ENCODE peak calls at places on chromosomes 6 and 20, in four cellular contexts. One of them, this sample, is unnamed.

GRCh38 chr6:32980488-32981038 is 12.2 kb downstream of the BRD2 start:
- DNase-seq in cardiac fibroblast: no peak
- DNase-seq in psoas muscle: no peak
- DNase-seq in GM06990: no peak
- DNase-seq in this sample: no peak

GRCh38 chr6:17877196-17877889 is 110.1 kb downstream of the KIF13A start:
- DNase-seq in GM06990: no peak
- DNase-seq in cardiac fibroblast: peak
- DNase-seq in psoas muscle: no peak
- DNase-seq in this sample: no peak

GRCh38 chr6:3304500-3305215 is 45.9 kb downstream of the PSMG4 start:
- DNase-seq in psoas muscle: no peak
- DNase-seq in GM06990: no peak
- DNase-seq in cardiac fibroblast: no peak
- DNase-seq in this sample: no peak

GRCh38 chr6:72554761-72555221 is 67.1 kb upstream of the KCNQ5 start:
- DNase-seq in GM06990: no peak
- DNase-seq in psoas muscle: no peak
- DNase-seq in cardiac fibroblast: peak
- DNase-seq in this sample: no peak

GRCh38 chr6:151285121-151285520 is 45.4 kb downstream of the AKAP12 start:
- DNase-seq in psoas muscle: no peak
- DNase-seq in GM06990: no peak
- DNase-seq in cardiac fibroblast: peak
- DNase-seq in this sample: no peak

GRCh38 chr6:103769431-103769830 is 1090.3 kb downstream of the HACE1 start:
- DNase-seq in cardiac fibroblast: peak
- DNase-seq in psoas muscle: no peak
- DNase-seq in GM06990: no peak
- DNase-seq in this sample: no peak

GRCh38 chr6:80543598-80544181 is 437.2 kb downstream of the BCKDHB start:
- DNase-seq in GM06990: no peak
- DNase-seq in cardiac fibroblast: peak
- DNase-seq in psoas muscle: no peak
- DNase-seq in this sample: no peak

GRCh38 chr6:81304486-81304885 is 448.0 kb downstream of the TENT5A start:
- DNase-seq in cardiac fibroblast: peak
- DNase-seq in GM06990: no peak
- DNase-seq in psoas muscle: no peak
- DNase-seq in this sample: no peak

GRCh38 chr6:166726193-166726592 is 99.1 kb upstream of the RPS6KA2 start:
- DNase-seq in psoas muscle: no peak
- DNase-seq in GM06990: no peak
- DNase-seq in cardiac fibroblast: no peak
- DNase-seq in this sample: no peak

GRCh38 chr6:25017486-25017885 is 81.7 kb upstream of the RIPOR2 start:
- DNase-seq in psoas muscle: no peak
- DNase-seq in GM06990: no peak
- DNase-seq in cardiac fibroblast: no peak
- DNase-seq in this sample: no peak

GRCh38 chr6:52904562-52905279 is 4.8 kb downstream of the GSTA3 start:
- DNase-seq in cardiac fibroblast: peak
- DNase-seq in GM06990: peak
- DNase-seq in psoas muscle: no peak
- DNase-seq in this sample: no peak

GRCh38 chr6:135360222-135360621 is 137.3 kb downstream of the AHI1 start:
- DNase-seq in psoas muscle: no peak
- DNase-seq in GM06990: no peak
- DNase-seq in cardiac fibroblast: no peak
- DNase-seq in this sample: no peak

GRCh38 chr6:104940881-104941693 is 15.8 kb upstream of the LIN28B start:
- DNase-seq in cardiac fibroblast: peak
- DNase-seq in psoas muscle: peak
- DNase-seq in GM06990: peak
- DNase-seq in this sample: peak

GRCh38 chr20:38126146-38126912 is 38.7 kb downstream of the TGM2 start:
- DNase-seq in psoas muscle: peak
- DNase-seq in GM06990: no peak
- DNase-seq in cardiac fibroblast: peak
- DNase-seq in this sample: peak

GRCh38 chr20:41134362-41135186 is 2.8 kb upstream of the PLCG1 start:
- DNase-seq in psoas muscle: no peak
- DNase-seq in GM06990: no peak
- DNase-seq in cardiac fibroblast: no peak
- DNase-seq in this sample: no peak

GRCh38 chr6:5105146-5105545 is 20.0 kb downstream of the PPP1R3G start:
- DNase-seq in GM06990: no peak
- DNase-seq in cardiac fibroblast: no peak
- DNase-seq in psoas muscle: peak
- DNase-seq in this sample: no peak

GRCh38 chr6:160027931-160028330 is 59.0 kb downstream of the IGF2R start:
- DNase-seq in cardiac fibroblast: peak
- DNase-seq in psoas muscle: no peak
- DNase-seq in GM06990: no peak
- DNase-seq in this sample: no peak

GRCh38 chr6:160027076-160027475 is 58.2 kb downstream of the IGF2R start:
- DNase-seq in GM06990: no peak
- DNase-seq in psoas muscle: peak
- DNase-seq in cardiac fibroblast: no peak
- DNase-seq in this sample: no peak

GRCh38 chr6:160024152-160024551 is 55.3 kb downstream of the IGF2R start:
- DNase-seq in psoas muscle: no peak
- DNase-seq in cardiac fibroblast: no peak
- DNase-seq in GM06990: no peak
- DNase-seq in this sample: no peak

GRCh38 chr6:160022793-160023192 is 53.9 kb downstream of the IGF2R start:
- DNase-seq in psoas muscle: no peak
- DNase-seq in GM06990: no peak
- DNase-seq in cardiac fibroblast: no peak
- DNase-seq in this sample: no peak

DNA sequence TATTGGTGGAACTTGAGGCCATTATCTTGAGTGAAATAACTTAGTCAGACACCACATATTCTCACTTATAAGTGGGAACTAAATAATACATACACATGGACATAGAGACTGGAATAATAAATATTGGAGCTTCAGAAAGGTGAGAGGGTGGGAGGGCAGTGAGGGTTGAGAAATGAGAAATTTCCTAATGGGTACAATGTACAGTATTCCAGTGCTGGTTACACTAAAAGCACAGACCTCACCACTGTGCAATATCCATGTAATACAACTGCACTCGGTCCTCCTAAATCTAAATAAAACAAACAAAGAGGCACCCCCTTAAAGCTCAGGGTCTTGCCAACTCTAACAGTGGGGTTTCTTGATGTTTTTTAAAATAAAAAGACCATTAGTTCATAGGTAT is 53.2 kb downstream of the IGF2R start:
- DNase-seq in GM06990: no peak
- DNase-seq in psoas muscle: no peak
- DNase-seq in cardiac fibroblast: no peak
- DNase-seq in this sample: no peak
- TF ChIP-seq CTCF in GM06990: no peak
- TF ChIP-seq CTCF in psoas muscle: no peak
- TF ChIP-seq CTCF in cardiac fibroblast: no peak
- TF ChIP-seq CTCF in this sample: no peak

DNA sequence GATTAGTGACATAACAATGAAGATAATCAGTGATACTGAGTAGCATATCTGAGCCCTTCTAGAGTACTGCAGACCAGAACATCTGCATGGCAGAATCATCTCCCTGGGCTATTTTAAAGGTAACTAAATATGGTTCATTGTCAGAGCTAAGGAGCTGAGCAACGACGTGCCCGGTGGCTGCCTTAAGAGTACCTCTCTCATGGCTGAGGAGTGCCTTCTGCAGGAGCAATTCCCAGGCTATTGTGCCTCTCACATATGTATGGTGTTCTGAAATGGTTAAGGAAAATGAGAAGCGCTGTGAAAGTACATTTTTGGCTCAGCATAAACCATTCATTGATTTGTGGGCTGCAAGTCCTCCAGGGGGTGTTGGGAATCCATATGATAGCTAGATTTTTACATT is 198.2 kb downstream of the SIM1 start:
- DNase-seq in psoas muscle: no peak
- DNase-seq in GM06990: no peak
- DNase-seq in cardiac fibroblast: no peak
- DNase-seq in this sample: no peak
- TF ChIP-seq CTCF in psoas muscle: no peak
- TF ChIP-seq CTCF in GM06990: no peak
- TF ChIP-seq CTCF in cardiac fibroblast: no peak
- TF ChIP-seq CTCF in this sample: no peak

GRCh38 chr20:53202781-53203180 is 230.6 kb downstream of the TSHZ2 start:
- DNase-seq in GM06990: no peak
- DNase-seq in cardiac fibroblast: no peak
- DNase-seq in psoas muscle: no peak
- DNase-seq in this sample: no peak

GRCh38 chr20:53205046-53205445 is 232.9 kb downstream of the TSHZ2 start:
- DNase-seq in cardiac fibroblast: no peak
- DNase-seq in psoas muscle: no peak
- DNase-seq in GM06990: no peak
- DNase-seq in this sample: no peak

GRCh38 chr20:53195882-53196610 is 223.9 kb downstream of the TSHZ2 start:
- DNase-seq in GM06990: no peak
- DNase-seq in psoas muscle: no peak
- DNase-seq in cardiac fibroblast: no peak
- DNase-seq in this sample: no peak

GRCh38 chr20:53201588-53201987 is 229.4 kb downstream of the TSHZ2 start:
- DNase-seq in GM06990: no peak
- DNase-seq in psoas muscle: no peak
- DNase-seq in cardiac fibroblast: no peak
- DNase-seq in this sample: no peak
- TF ChIP-seq CTCF in GM06990: no peak
- TF ChIP-seq CTCF in psoas muscle: no peak
- TF ChIP-seq CTCF in cardiac fibroblast: no peak
- TF ChIP-seq CTCF in this sample: no peak

DNA sequence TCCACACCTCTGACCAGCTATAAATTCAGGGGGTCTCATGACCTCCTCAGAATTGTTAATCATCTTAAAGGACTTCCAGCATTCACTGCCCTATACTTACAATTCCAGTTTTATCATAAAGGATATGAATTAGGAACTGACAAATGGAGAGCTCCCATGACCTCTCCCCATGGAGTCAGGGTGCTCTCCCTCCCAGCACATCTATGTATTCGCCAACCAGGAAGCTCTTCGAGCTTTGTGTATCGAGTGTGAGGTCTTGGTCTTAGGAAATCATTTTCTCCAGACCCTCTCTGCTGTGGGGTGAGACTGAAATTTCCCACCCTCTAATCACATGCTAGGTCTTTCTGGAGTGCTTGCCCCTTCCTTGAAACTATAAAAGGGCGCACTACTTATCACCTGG is 238.5 kb upstream of the OPRM1 start:
- DNase-seq in GM06990: no peak
- DNase-seq in psoas muscle: no peak
- DNase-seq in cardiac fibroblast: no peak
- DNase-seq in this sample: no peak
- TF ChIP-seq CTCF in GM06990: no peak
- TF ChIP-seq CTCF in psoas muscle: no peak
- TF ChIP-seq CTCF in cardiac fibroblast: no peak
- TF ChIP-seq CTCF in this sample: no peak

GRCh38 chr6:43308101-43308989 is at the start of gene CRIP3:
- DNase-seq in psoas muscle: peak
- DNase-seq in GM06990: peak
- DNase-seq in cardiac fibroblast: peak
- DNase-seq in this sample: peak
- TF ChIP-seq CTCF in psoas muscle: no peak
- TF ChIP-seq CTCF in GM06990: peak
- TF ChIP-seq CTCF in cardiac fibroblast: peak
- TF ChIP-seq CTCF in this sample: peak

GRCh38 chr6:43119456-43119855 is 43.3 kb downstream of the PTK7 start:
- DNase-seq in GM06990: no peak
- DNase-seq in psoas muscle: no peak
- DNase-seq in cardiac fibroblast: no peak
- DNase-seq in this sample: no peak

GRCh38 chr6:43115365-43115764 is 39.3 kb downstream of the PTK7 start:
- DNase-seq in cardiac fibroblast: no peak
- DNase-seq in GM06990: no peak
- DNase-seq in psoas muscle: no peak
- DNase-seq in this sample: no peak

DNA sequence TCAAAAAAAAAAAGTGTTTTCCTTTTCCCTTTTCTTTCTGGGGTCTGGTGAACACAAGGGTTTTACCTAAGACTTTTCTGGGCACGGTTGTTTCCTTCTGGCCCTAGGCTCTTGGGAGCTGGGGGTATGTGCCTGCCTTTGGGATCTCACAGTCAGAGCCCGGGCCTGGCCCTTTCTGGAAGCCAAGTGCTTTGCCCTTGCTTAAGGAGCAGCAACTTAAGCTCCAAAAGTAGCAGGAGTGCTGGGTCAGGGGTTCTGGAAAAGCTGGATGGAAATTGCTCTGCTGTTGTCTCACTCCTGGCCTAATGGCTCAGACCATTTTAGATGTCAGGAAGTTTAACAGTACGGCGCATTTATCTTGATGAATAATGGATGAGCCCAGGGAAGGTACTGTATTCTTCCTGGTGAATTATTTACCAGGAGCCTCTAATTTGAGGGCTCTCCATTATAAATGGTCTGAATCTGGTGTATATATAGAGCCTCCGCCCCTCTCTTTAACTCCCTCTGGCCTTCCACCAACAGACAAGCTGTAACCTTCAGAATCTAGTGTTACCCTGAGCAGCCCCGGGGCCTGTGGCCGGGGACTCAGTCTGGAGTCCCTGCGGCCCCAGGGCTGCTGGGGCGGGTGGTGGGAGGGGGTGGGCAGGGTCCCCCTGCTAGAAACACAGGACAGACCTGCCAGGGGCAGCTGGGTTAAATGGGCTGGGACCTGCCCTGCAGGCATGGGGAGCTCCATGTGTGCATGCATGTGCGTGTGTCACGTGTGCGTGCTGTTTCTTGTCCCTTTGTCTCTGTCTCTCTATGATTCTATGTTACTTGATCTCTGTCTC is 37.5 kb downstream of the PTK7 start:
- DNase-seq in cardiac fibroblast: no peak
- DNase-seq in GM06990: no peak
- DNase-seq in psoas muscle: no peak
- DNase-seq in this sample: no peak
- TF ChIP-seq CTCF in cardiac fibroblast: no peak
- TF ChIP-seq CTCF in GM06990: no peak
- TF ChIP-seq CTCF in psoas muscle: no peak
- TF ChIP-seq CTCF in this sample: no peak

GRCh38 chr6:11992086-11992485 is 20.0 kb upstream of the HIVEP1 start:
- DNase-seq in psoas muscle: no peak
- DNase-seq in cardiac fibroblast: no peak
- DNase-seq in GM06990: no peak
- DNase-seq in this sample: no peak

GRCh38 chr6:11987390-11987789 is 24.7 kb upstream of the HIVEP1 start:
- DNase-seq in cardiac fibroblast: no peak
- DNase-seq in GM06990: no peak
- DNase-seq in psoas muscle: no peak
- DNase-seq in this sample: no peak

GRCh38 chr6:11994875-11995461 is 17.1 kb upstream of the HIVEP1 start:
- DNase-seq in psoas muscle: no peak
- DNase-seq in cardiac fibroblast: no peak
- DNase-seq in GM06990: no peak
- DNase-seq in this sample: no peak

GRCh38 chr6:11989376-11989775 is 22.7 kb upstream of the HIVEP1 start:
- DNase-seq in GM06990: no peak
- DNase-seq in cardiac fibroblast: peak
- DNase-seq in psoas muscle: no peak
- DNase-seq in this sample: no peak
- TF ChIP-seq CTCF in GM06990: no peak
- TF ChIP-seq CTCF in cardiac fibroblast: no peak
- TF ChIP-seq CTCF in psoas muscle: no peak
- TF ChIP-seq CTCF in this sample: no peak